ENCODE peak calls at places on chromosomes 16 and 17, in eight cellular contexts. A, D, J, S, G, M, P and K are unnamed samples.

GRCh38 chr16:29154676-29155121 is 169.8 kb downstream of the LAT start:
- DNase-seq in A (no peak), D (no peak), J (no peak), S (no peak), G (no peak), M (no peak), P (no peak), K (no peak)

GRCh38 chr17:80029235-80029974 is 6.3 kb downstream of the TBC1D16 start:
- DNase-seq in A (no peak), D (no peak), J (no peak), S (no peak), G (no peak), M (peak; percentile 51), P (no peak), K (no peak)

GRCh38 chr16:51818342-51818944 is 667.4 kb upstream of the SALL1 start:
- DNase-seq in A (peak; percentile 78), D (no peak), J (no peak), S (peak; percentile 25), G (no peak), M (no peak), P (peak; percentile 31), K (no peak)

GRCh38 chr17:64628641-64629040 is 33.5 kb downstream of the SMURF2 start:
- DNase-seq in A (no peak), D (no peak), J (no peak), S (no peak), G (no peak), M (no peak), P (no peak), K (no peak)

GRCh38 chr17:77721823-77722160 is 236.7 kb upstream of the TNRC6C start:
- DNase-seq in A (no peak), D (no peak), J (no peak), S (no peak), G (no peak), M (no peak), P (no peak), K (no peak)

GRCh38 chr16:67260426-67261063 is 11.8 kb downstream of the SLC9A5 start:
- DNase-seq in A (peak; percentile 65), D (peak; percentile 33), J (no peak), S (no peak), G (no peak), M (peak; percentile 24), P (peak; percentile 56), K (no peak)

GRCh38 chr16:56866955-56867830 is 2.2 kb downstream of the SLC12A3 start:
- DNase-seq in A (peak; percentile 84), D (peak; percentile 45), J (peak; percentile 43), S (no peak), G (no peak), M (peak; percentile 57), P (peak; percentile 70), K (no peak)

GRCh38 chr17:56367381-56367780 is 214.1 kb downstream of the ANKFN1 start:
- DNase-seq in A (peak; percentile 3), D (no peak), J (no peak), S (no peak), G (no peak), M (no peak), P (no peak), K (no peak)

GRCh38 chr17:3475812-3476686 is at the start of gene ASPA:
- DNase-seq in A (no peak), D (no peak), J (no peak), S (no peak), G (no peak), M (no peak), P (no peak), K (no peak)

GRCh38 chr17:48471807-48472484 is 41.9 kb upstream of the SKAP1 start:
- DNase-seq in A (peak; percentile 30), D (no peak), J (no peak), S (no peak), G (no peak), M (no peak), P (no peak), K (no peak)

GRCh38 chr17:82531431-82531881 is 11.9 kb downstream of the FOXK2 start:
- DNase-seq in A (no peak), D (no peak), J (no peak), S (no peak), G (no peak), M (peak; percentile 73), P (no peak), K (no peak)

GRCh38 chr17:42686520-42687137 is 4.3 kb downstream of the CNTNAP1 start:
- DNase-seq in A (no peak), D (no peak), J (no peak), S (no peak), G (no peak), M (no peak), P (no peak), K (no peak)

DNA sequence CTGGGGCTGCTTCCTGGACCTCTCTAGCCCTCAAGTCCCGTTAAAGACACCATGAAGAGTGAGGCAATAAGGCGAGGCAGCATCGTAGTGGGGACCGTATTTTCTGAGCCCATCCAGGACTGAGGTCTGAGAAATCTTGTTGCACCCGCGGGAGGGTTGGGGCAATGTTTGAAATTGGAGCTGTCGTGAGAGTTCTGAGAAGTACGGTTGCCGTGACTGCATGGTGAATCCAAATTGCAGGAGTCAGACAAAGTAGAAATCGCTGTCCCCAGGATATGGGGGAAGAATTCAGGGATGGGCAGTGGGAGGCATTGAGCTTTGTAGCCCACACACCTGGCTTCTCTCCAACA is 42.0 kb upstream of the RPL38 start:
- DNase-seq in A (no peak), D (no peak), J (no peak), S (no peak), G (no peak), M (no peak), P (no peak), K (no peak)
- TF ChIP-seq EZH2 in A (no peak), D (no peak), J (no peak), S (no peak), G (no peak), M (no peak), P (no peak), K (no peak)

DNA sequence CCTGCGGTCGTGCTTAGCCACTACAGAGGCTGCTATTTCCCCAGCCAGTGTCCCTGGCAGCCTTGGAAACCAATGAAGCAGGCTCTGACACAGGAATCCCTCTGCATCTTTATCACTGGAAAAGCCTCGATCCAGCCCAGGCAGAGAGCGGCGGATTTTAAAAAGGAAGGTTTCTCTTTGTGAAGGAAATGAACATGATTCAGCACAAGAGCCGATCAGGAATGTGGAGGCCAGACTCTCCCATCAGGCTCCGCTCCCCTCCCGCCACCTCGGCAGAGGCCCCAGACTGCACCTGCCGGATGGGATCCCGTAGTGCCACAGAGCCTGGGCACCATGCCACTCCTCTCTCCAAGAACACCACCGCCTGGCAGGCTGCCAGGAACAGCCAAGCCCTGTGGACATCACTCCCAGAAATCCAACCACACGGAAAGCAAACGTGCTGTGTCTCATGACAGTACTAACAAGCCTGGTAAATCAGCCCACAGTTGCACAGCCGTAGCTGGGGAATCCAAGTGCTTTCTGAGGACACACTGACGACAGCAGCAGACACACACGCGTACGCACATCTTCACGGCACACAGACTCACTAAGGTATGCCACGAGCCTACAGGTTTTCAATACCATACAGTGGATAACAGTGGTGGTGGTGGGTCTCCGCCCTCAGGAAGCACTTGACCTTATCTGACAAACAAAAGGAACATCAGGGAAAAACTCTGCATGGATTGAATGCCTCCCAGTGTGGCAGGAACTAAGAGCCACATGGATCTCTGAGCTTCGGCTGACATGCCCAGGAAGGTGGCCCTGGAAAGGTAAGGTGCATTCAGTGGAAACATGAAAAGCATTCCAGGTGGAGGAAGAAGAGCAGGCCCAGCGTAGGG is 5.4 kb downstream of the LRRC75A start:
- DNase-seq in A (peak; percentile 84), D (no peak), J (no peak), S (no peak), G (no peak), M (peak; percentile 83), P (no peak), K (no peak)
- TF ChIP-seq POLR2AphosphoS5 in A (no peak), D (no peak), J (no peak), S (no peak), G (no peak), M (peak; percentile 69), P (no peak), K (no peak)

DNA sequence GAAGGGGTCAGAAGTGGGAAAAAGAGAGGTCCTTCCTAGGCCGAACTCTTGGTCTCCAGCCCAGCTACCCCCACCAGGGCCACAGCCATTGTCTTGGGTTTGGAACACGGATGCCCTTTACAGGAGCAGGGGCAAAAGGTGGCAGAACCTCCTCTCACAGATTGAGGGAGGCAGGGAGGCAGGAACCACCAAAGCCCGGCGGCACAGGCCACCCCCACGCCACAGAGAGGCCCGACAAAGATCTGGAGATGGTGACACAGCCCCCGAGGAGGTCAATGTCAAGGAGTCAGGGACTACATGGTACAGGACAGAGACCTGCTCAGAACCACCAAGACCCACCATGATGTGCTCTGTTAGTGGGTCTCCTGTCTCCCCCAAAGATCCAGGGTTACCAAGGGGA is 44.4 kb upstream of the DLX4 start:
- DNase-seq in A (no peak), D (no peak), J (no peak), S (no peak), G (no peak), M (no peak), P (no peak), K (no peak)
- TF ChIP-seq EZH2 in A (no peak), D (no peak), J (no peak), S (no peak), G (no peak), M (no peak), P (no peak), K (no peak)

GRCh38 chr17:17492085-17492484 is 4.1 kb downstream of the RASD1 start:
- DNase-seq in A (no peak), D (no peak), J (no peak), S (no peak), G (no peak), M (no peak), P (no peak), K (no peak)

GRCh38 chr17:17493986-17494466 is 2.2 kb downstream of the RASD1 start:
- DNase-seq in A (no peak), D (no peak), J (no peak), S (no peak), G (no peak), M (no peak), P (no peak), K (no peak)

GRCh38 chr17:17494499-17495447 is 1.4 kb downstream of the RASD1 start:
- DNase-seq in A (peak; percentile 83), D (no peak), J (no peak), S (no peak), G (no peak), M (peak; percentile 20), P (no peak), K (no peak)

GRCh38 chr17:17492562-17492961 is 3.6 kb downstream of the RASD1 start:
- DNase-seq in A (no peak), D (no peak), J (no peak), S (no peak), G (no peak), M (no peak), P (no peak), K (no peak)

DNA sequence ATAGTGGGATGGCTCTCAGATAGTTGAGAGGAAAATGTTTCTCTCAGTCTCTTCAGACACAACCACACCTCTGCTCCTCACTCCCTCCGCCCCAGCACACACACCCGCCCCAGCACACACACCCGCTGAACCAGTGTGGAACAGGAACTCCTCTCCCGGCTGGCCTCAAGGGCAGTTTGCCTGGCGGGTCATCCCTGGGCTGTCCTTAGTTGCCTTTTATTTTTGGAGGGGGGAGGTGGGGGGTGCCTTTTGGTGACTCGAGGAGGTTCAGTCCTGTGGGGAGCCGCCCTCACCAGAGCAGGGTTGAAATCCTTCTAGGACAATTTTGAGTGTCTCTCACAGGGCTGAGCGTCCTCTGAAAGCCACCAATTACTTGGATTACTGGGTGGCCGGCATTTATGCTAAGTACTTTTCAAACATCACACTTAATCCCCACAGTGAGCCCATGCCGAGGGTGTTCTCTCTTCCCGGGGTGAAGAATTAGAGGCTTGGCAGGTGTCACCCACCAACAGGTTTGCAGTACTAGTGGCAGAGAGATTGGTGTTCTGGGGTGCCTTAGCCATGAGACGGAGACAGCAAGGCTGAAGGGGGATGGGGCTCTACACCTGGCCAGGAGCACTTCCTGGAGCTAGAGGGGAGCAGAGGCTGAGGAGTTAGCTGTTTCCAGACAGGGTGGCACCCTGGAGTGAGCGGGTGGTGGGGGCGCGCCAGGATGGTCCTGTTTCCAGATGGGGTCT is 2.8 kb downstream of the RASD1 start:
- DNase-seq in A (peak; percentile 45), D (no peak), J (no peak), S (no peak), G (no peak), M (no peak), P (no peak), K (no peak)
- TF ChIP-seq POLR2AphosphoS5 in A (no peak), D (no peak), J (no peak), S (peak; percentile 28), G (no peak), M (no peak), P (no peak), K (no peak)